ENCODE peak calls at places on chromosomes 11 and 22, in five cellular contexts. A is activated T-cell treated with anti-CD3 and anti-CD28 coated beads for 1 hour; Y is adrenal gland; E is tibial artery; K is stimulated activated CD8-positive, alpha-beta memory T cell treated with anti-CD3 and anti-CD28 coated beads, Interleukin-15, amount 100 ng/mL, for 4 hours. B is an unnamed sample.

GRCh38 chr11:2351701-2352100 is 25.4 kb upstream of the CD81 start:
- DNase-seq in K (no peak), E (no peak), Y (no peak), A (no peak), B (no peak)

GRCh38 chr11:9070740-9071476 is 20.5 kb downstream of the SCUBE2 start:
- DNase-seq in A (no peak), Y (no peak), E (no peak), K (no peak), B (no peak)

GRCh38 chr11:90134420-90135003 is at the start of gene NAALAD2:
- DNase-seq in Y (peak), E (peak), A (no peak), K (no peak), B (peak)

GRCh38 chr11:87917111-87917510 is 258.1 kb downstream of the RAB38 start:
- DNase-seq in E (no peak), A (no peak), K (no peak), Y (no peak), B (no peak)

GRCh38 chr11:82738116-82738515 is 4.5 kb upstream of the FAM181B start:
- DNase-seq in K (no peak), Y (no peak), A (no peak), E (no peak), B (no peak)

GRCh38 chr22:27995801-27996528 is 76.9 kb upstream of the PITPNB start:
- DNase-seq in E (peak), Y (no peak), K (no peak), A (no peak), B (peak)

GRCh38 chr11:2088746-2089535 is 50.2 kb downstream of the IGF2 start:
- DNase-seq in Y (no peak), E (no peak), A (no peak), K (no peak), B (no peak)

GRCh38 chr11:101974255-101974654 is 57.9 kb upstream of the ANGPTL5 start:
- DNase-seq in E (no peak), K (no peak), Y (no peak), A (no peak), B (no peak)

GRCh38 chr11:69660001-69660500 is 15.1 kb downstream of the LTO1 start:
- DNase-seq in Y (no peak), K (no peak), A (no peak), E (peak), B (no peak)

GRCh38 chr22:46890819-46891218 is 128.4 kb downstream of the TBC1D22A start:
- DNase-seq in Y (no peak), E (no peak), K (no peak), A (no peak), B (no peak)

GRCh38 chr11:723120-723883 is 17.3 kb downstream of the EPS8L2 start:
- DNase-seq in Y (peak), A (peak), E (no peak), K (no peak), B (peak)

GRCh38 chr11:69058501-69059270 is 10.0 kb downstream of the TPCN2 start:
- DNase-seq in Y (no peak), K (no peak), A (no peak), E (no peak), B (no peak)

GRCh38 chr22:24060375-24060788 is 49.3 kb downstream of the CABIN1 start:
- DNase-seq in A (no peak), K (no peak), Y (peak), E (no peak), B (no peak)

GRCh38 chr11:118572075-118572913 is at the start of gene ARCN1:
- DNase-seq in E (peak), K (peak), Y (peak), A (peak), B (peak)

GRCh38 chr11:17790453-17790852 is 55.9 kb downstream of the KCNC1 start:
- DNase-seq in A (no peak), K (no peak), E (no peak), Y (no peak), B (no peak)

B was measured in transverse colon.